ENCODE peak calls at places on chromosomes 11 and 22, in six cellular contexts. Y is gastrocnemius medialis, K is GM12878, W is transverse colon, F is ovary, T is A549. C is an unnamed sample.

GRCh38 chr11:78061088-78061920 is 2.4 kb upstream of the THRSP start:
- DNase-seq in Y (peak), K (no peak), W (no peak), F (no peak), T (no peak), C (peak)

GRCh38 chr11:6505577-6506240 is 8.6 kb downstream of the DNHD1 start:
- DNase-seq in Y (no peak), K (no peak), W (no peak), F (no peak), T (peak), C (no peak)

GRCh38 chr22:42078469-42079318 is 806 bp upstream of the SMDT1 start:
- DNase-seq in Y (peak), K (no peak), W (no peak), F (peak), T (no peak), C (peak)

GRCh38 chr11:42249401-42249800 is 789.9 kb upstream of the LRRC4C start:
- DNase-seq in Y (no peak), K (no peak), W (no peak), F (no peak), T (no peak), C (no peak)

GRCh38 chr11:46421257-46421880 is 29.8 kb upstream of the CHRM4 start:
- DNase-seq in Y (no peak), K (no peak), W (no peak), F (no peak), T (no peak), C (no peak)

GRCh38 chr11:87934182-87934581 is 241.1 kb downstream of the RAB38 start:
- DNase-seq in Y (no peak), K (no peak), W (no peak), F (no peak), T (no peak), C (no peak)

GRCh38 chr11:1276061-1276790 is 33.2 kb downstream of the TOLLIP start:
- DNase-seq in Y (no peak), K (no peak), W (no peak), F (no peak), T (no peak), C (peak)

GRCh38 chr11:90257158-90257525 is 34.3 kb upstream of the CHORDC1 start:
- DNase-seq in Y (no peak), K (no peak), W (no peak), F (no peak), T (no peak), C (no peak)

GRCh38 chr22:35346596-35347220 is 34.2 kb upstream of the HMOX1 start:
- DNase-seq in Y (no peak), K (no peak), W (no peak), F (no peak), T (no peak), C (no peak)

GRCh38 chr11:61516675-61517516 is 8.3 kb downstream of the LRRC10B start:
- DNase-seq in Y (no peak), K (no peak), W (no peak), F (peak), T (peak), C (no peak)

GRCh38 chr11:111334495-111335123 is 36.3 kb downstream of the POU2AF3 start:
- DNase-seq in Y (no peak), K (no peak), W (peak), F (no peak), T (no peak), C (peak)

GRCh38 chr11:65382804-65383368 is 440 bp upstream of the SLC25A45 start:
- DNase-seq in Y (peak), K (no peak), W (peak), F (peak), T (peak), C (peak)

GRCh38 chr11:47724041-47724729 is 9.0 kb upstream of the AGBL2 start:
- DNase-seq in Y (peak), K (no peak), W (peak), F (peak), T (no peak), C (peak)

GRCh38 chr11:11976476-11977187 is 31.8 kb downstream of the DKK3 start:
- DNase-seq in Y (no peak), K (no peak), W (peak), F (no peak), T (no peak), C (peak)

GRCh38 chr11:92296138-92296515 is 71.5 kb downstream of the FAT3 start:
- DNase-seq in Y (no peak), K (no peak), W (no peak), F (no peak), T (no peak), C (no peak)

GRCh38 chr22:32476286-32476685 is 1.7 kb downstream of the FBXO7 start:
- DNase-seq in Y (no peak), K (no peak), W (no peak), F (no peak), T (no peak), C (no peak)

GRCh38 chr11:78313898-78314297 is 103.7 kb downstream of the GAB2 start:
- DNase-seq in Y (no peak), K (no peak), W (peak), F (no peak), T (no peak), C (no peak)

GRCh38 chr11:73393479-73394415 is 17.5 kb downstream of the RELT start:
- DNase-seq in Y (peak), K (no peak), W (peak), F (peak), T (peak), C (peak)

GRCh38 chr11:46565248-46565835 is 28.5 kb downstream of the AMBRA1 start:
- DNase-seq in Y (no peak), K (no peak), W (no peak), F (no peak), T (no peak), C (no peak)

GRCh38 chr11:108278954-108279353 is 56.1 kb downstream of the ATM start:
- DNase-seq in Y (no peak), K (no peak), W (no peak), F (no peak), T (no peak), C (no peak)

GRCh38 chr11:125295922-125296321 is 131.4 kb downstream of the PKNOX2 start:
- DNase-seq in Y (no peak), K (no peak), W (no peak), F (no peak), T (no peak), C (no peak)

GRCh38 chr11:1484716-1485503 is 1.7 kb downstream of the MOB2 start:
- DNase-seq in Y (no peak), K (no peak), W (no peak), F (peak), T (no peak), C (no peak)

GRCh38 chr11:109378049-109378448 is 43.9 kb upstream of the C11orf87 start:
- DNase-seq in Y (no peak), K (no peak), W (no peak), F (no peak), T (no peak), C (no peak)

GRCh38 chr11:42631223-42631843 is 680.5 kb upstream of the API5 start:
- DNase-seq in Y (no peak), K (no peak), W (no peak), F (no peak), T (no peak), C (no peak)

GRCh38 chr11:118691926-118692830 is 12.7 kb upstream of the TREH start:
- DNase-seq in Y (no peak), K (peak), W (peak), F (no peak), T (no peak), C (no peak)

GRCh38 chr11:126857860-126858808 is 142.4 kb downstream of the KIRREL3 start:
- DNase-seq in Y (no peak), K (no peak), W (no peak), F (peak), T (no peak), C (no peak)

GRCh38 chr11:85682330-85683305 is 3.4 kb downstream of the CCDC89 start:
- DNase-seq in Y (peak), K (no peak), W (peak), F (peak), T (peak), C (peak)

DNA sequence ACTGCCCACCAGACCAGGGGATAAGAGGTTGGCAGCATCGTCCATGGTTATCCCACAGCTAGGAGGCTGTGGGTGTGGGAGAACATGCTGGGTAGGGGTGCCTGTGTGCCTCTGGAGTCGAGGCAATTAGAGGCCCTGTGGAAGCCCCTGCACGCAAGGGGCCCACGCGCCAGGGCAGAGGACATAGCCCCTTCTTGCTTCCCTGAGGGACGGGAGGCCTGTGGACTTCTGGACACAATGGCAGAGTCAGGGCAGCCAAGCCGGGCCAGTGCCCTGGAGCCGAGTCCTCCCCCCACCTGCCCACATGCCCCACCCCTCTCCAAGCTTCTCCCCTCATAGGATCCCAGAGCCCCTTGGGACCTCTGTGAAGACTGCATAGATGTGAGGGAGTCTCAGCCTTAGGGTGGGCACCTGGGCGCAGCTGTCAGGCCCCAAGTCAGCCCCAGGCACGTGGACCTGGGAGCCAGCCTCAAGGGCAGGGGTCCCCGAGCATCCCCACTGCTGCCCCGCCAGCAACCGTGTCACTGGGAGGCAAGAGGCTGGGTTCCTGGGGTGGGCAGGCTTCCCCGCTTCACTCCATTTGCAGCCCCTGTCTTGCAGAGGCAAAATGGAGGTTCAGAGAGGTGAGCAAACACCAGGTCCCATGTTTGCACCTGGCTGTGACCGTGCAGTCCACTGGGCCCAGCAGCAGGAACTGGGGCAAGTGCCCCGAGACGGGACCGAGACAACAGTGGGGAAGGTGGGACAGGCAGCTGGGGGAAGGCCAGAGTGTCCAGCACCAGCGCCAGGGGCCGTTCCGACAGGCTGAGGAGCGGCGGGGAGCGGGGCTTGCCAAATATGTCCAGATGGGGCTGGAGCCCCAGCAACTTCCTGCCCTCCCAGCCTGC is 52.3 kb downstream of the CDKN1C start:
- DNase-seq in Y (no peak), K (no peak), W (no peak), F (no peak), T (no peak), C (no peak)
- TF ChIP-seq POLR2A in Y (no peak), K (no peak), W (no peak), F (no peak), T (no peak), C (no peak)

GRCh38 chr11:272931-273198 is 5.3 kb upstream of the NLRP6 start:
- DNase-seq in Y (no peak), K (no peak), W (no peak), F (no peak), T (no peak), C (no peak)

GRCh38 chr11:269146-269890 is 8.9 kb upstream of the NLRP6 start:
- DNase-seq in Y (no peak), K (peak), W (no peak), F (no peak), T (no peak), C (no peak)

GRCh38 chr11:270451-271208 is 7.6 kb upstream of the NLRP6 start:
- DNase-seq in Y (no peak), K (no peak), W (no peak), F (no peak), T (no peak), C (no peak)

GRCh38 chr11:271316-271715 is 6.9 kb upstream of the NLRP6 start:
- DNase-seq in Y (no peak), K (no peak), W (no peak), F (no peak), T (no peak), C (no peak)

GRCh38 chr11:272195-272930 is 5.8 kb upstream of the NLRP6 start:
- DNase-seq in Y (no peak), K (no peak), W (no peak), F (no peak), T (no peak), C (no peak)
- TF ChIP-seq POLR2A in Y (no peak), K (no peak), W (no peak), F (no peak), T (no peak), C (no peak)

GRCh38 chr11:3165916-3166267 is 782 bp upstream of the OSBPL5 start:
- DNase-seq in Y (no peak), K (no peak), W (peak), F (peak), T (no peak), C (no peak)

GRCh38 chr11:3164138-3164539 is 971 bp downstream of the OSBPL5 start:
- DNase-seq in Y (no peak), K (no peak), W (peak), F (peak), T (no peak), C (peak)

GRCh38 chr11:3164540-3165151 is 464 bp downstream of the OSBPL5 start:
- DNase-seq in Y (no peak), K (no peak), W (peak), F (peak), T (no peak), C (peak)

GRCh38 chr11:3166268-3167142 is 1.4 kb upstream of the OSBPL5 start:
- DNase-seq in Y (no peak), K (no peak), W (peak), F (peak), T (no peak), C (no peak)

GRCh38 chr11:3165152-3165705 is at the start of gene OSBPL5:
- DNase-seq in Y (peak), K (no peak), W (peak), F (peak), T (peak), C (no peak)
- TF ChIP-seq POLR2A in Y (peak), K (no peak), W (no peak), F (peak), T (peak), C (peak)

DNA sequence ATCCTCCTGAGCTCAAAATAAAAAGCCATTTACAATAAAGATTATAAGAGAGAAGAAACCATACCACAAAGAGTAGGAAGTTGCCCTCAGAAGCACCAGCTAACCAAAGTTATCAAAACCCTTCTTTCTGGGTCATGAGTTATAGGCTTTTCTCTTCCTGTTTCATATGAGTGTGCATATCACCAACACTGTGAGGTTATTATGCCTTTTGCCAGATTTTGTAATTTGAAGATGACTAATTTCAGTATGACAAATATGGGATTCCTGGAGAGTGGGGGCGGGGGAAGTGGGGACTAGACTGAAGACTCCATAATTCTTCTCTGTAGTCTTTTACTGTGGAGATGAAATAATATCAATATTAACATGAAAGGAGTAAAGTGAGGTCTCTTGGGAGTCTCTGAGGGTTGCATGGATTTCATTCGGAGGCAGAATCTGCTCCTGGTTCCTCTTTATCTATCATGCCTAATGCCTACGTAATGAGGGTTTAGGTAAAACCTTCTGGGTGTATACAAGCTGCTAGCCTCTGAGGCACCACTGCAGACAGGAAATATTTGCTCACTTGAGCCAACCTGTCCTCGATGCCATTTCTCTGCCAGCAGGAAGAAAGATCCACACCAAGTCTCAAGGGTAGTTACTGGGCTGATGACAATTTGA is 2.1 kb downstream of the LPXN start:
- DNase-seq in Y (peak), K (no peak), W (no peak), F (peak), T (peak), C (peak)
- TF ChIP-seq POLR2A in Y (no peak), K (peak), W (no peak), F (no peak), T (no peak), C (no peak)

GRCh38 chr11:86800076-86800955 is at the start of gene PRSS23:
- DNase-seq in Y (peak), K (no peak), W (peak), F (peak), T (peak), C (peak)
- TF ChIP-seq POLR2A in Y (peak), K (no peak), W (peak), F (no peak), T (peak), C (peak)

DNA sequence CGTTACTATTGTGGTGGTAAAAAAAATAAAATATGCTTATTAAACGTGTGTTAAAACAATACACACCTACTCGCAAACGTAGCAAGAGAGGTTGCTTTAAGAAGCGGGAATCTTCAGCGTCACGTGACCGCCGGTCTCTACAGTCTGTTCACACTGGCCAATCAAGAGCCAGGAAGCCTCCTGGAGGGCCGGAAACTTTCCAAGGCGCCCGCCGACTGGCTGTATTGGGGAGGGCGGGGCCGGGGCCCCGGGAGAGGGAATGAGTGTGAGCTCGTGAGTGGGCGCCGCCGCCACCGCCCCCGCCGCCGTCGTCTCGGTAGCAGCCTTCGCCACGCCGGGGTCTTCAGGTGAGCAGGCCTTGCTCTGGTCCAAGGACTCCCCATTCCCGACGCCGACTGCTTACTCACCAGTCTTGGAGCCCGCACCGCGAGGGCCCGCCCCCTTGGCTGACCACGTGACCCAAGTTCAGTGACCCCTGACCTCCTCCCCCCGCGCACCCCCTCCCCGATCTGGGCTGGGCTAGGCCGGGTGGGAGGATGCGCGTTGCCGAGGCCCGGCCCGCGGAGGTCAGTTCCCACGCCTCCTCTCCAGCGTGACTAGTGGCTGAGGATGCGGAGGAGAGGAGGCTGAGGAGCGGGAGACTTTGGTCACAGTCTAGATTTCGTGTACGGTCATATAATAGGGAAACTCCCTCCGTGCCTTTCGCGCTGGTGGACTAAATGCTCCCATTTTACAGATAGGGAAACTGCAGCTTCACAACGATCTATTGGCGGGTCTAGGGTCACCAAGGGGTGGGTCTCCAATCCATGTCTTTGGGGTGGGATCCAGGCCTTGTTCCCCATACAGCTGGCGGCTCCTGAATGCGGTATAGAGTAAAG is at the start of gene TAF6L:
- DNase-seq in Y (peak), K (peak), W (peak), F (peak), T (peak), C (peak)
- TF ChIP-seq POLR2A in Y (peak), K (peak), W (peak), F (peak), T (peak), C (peak)

C was measured in right lobe of liver.